ENCODE peak calls at places on chromosomes 5 and 9, in nine cellular contexts. R, E, W, H, O, G, F, Q and M are unnamed samples.

GRCh38 chr5:108900668-108901067 is 153.0 kb downstream of the FER start:
- DNase-seq in R (no peak), H (no peak), F (no peak), E (no peak), O (no peak), Q (no peak), G (no peak), W (peak; percentile 27), M (no peak)

GRCh38 chr5:72815580-72816296 is 723 bp upstream of the TNPO1 start:
- DNase-seq in G (no peak), E (no peak), Q (peak; percentile 55), H (no peak), F (no peak), O (no peak), R (no peak), W (peak; percentile 41), M (no peak)

GRCh38 chr5:6328173-6328572 is 50.2 kb downstream of the MED10 start:
- DNase-seq in G (peak; percentile 17), R (peak; percentile 33), W (peak; percentile 30), E (no peak), O (no peak), Q (peak; percentile 14), F (no peak), H (no peak), M (no peak)

GRCh38 chr9:4986291-4986690 is 1.2 kb downstream of the JAK2 start:
- DNase-seq in E (no peak), R (no peak), W (peak; percentile 18), H (no peak), Q (peak; percentile 46), O (no peak), F (no peak), G (peak; percentile 48), M (no peak)

GRCh38 chr9:27572566-27572917 is 739 bp downstream of the C9orf72 start:
- DNase-seq in O (peak; percentile 57), R (peak; percentile 66), H (peak; percentile 58), F (no peak), E (peak; percentile 43), W (peak; percentile 57), G (peak; percentile 72), Q (peak; percentile 32), M (no peak)

GRCh38 chr9:28960602-28961001 is 1387.3 kb upstream of the C9orf72 start:
- DNase-seq in R (no peak), E (no peak), F (no peak), O (no peak), W (no peak), Q (no peak), G (no peak), H (no peak), M (no peak)

GRCh38 chr9:133702798-133703570 is 35.2 kb downstream of the SARDH start:
- DNase-seq in R (no peak), Q (no peak), F (peak; percentile 79), G (no peak), O (no peak), H (no peak), W (no peak), E (no peak), M (no peak)

GRCh38 chr5:50302815-50303490 is 138.1 kb downstream of the EMB start:
- DNase-seq in H (no peak), W (peak; percentile 93), R (no peak), O (no peak), F (no peak), E (peak; percentile 15), G (no peak), Q (peak; percentile 68), M (no peak)

GRCh38 chr5:38069360-38069759 is 189.0 kb upstream of the EGFLAM start:
- DNase-seq in Q (no peak), H (no peak), W (peak; percentile 23), O (no peak), E (no peak), F (no peak), G (peak; percentile 82), R (no peak), M (no peak)

GRCh38 chr5:175847503-175847902 is 23.9 kb upstream of the CPLX2 start:
- DNase-seq in G (no peak), O (no peak), R (no peak), W (peak; percentile 6), Q (no peak), H (no peak), F (no peak), E (no peak), M (no peak)
- TF ChIP-seq CTCF in G (peak; percentile 16), O (no peak), R (no peak), W (peak; percentile 16), Q (peak; percentile 10), H (no peak), F (no peak), E (peak; percentile 58), M (no peak)

DNA sequence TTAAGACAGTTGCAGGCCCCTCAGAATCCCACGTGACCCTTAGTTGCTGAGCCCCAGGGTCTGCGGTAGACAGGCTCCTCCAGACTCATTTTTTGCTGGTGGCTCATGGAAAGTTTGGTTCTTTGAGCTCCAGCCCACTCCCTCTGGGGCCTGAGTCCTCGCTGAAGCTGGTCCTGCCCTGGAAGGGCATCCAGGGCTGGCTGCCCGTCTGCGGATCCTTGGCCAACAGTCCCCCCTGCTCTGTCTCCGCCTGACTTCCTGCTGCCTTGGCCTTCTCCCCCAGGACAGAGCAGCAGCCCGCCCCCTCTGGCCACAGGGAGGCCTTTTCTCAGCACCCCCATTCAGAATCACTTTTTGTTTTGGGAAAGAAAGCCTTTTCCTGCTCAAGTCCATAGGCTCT is 24.4 kb downstream of the SLC6A7 start:
- DNase-seq in Q (peak; percentile 83), R (peak; percentile 22), H (no peak), W (peak; percentile 31), O (no peak), F (no peak), E (peak; percentile 16), G (peak; percentile 63), M (no peak)
- TF ChIP-seq CTCF in Q (peak; percentile 60), R (no peak), H (no peak), W (peak; percentile 36), O (no peak), F (no peak), E (peak; percentile 65), G (peak; percentile 31), M (peak; percentile 38)

GRCh38 chr9:1726993-1727759 is 288.0 kb upstream of the SMARCA2 start:
- DNase-seq in R (no peak), F (no peak), G (no peak), Q (no peak), W (no peak), H (no peak), O (no peak), E (no peak), M (no peak)
- TF ChIP-seq CTCF in R (no peak), F (no peak), G (no peak), Q (no peak), W (no peak), H (peak; percentile 8), O (no peak), E (no peak), M (no peak)

GRCh38 chr5:80055491-80056170 is 20.5 kb downstream of the THBS4 start:
- DNase-seq in F (no peak), H (no peak), R (no peak), Q (no peak), W (no peak), G (no peak), O (no peak), E (no peak), M (no peak)
- TF ChIP-seq CTCF in F (no peak), H (no peak), R (no peak), Q (no peak), W (no peak), G (no peak), O (no peak), E (no peak), M (no peak)

DNA sequence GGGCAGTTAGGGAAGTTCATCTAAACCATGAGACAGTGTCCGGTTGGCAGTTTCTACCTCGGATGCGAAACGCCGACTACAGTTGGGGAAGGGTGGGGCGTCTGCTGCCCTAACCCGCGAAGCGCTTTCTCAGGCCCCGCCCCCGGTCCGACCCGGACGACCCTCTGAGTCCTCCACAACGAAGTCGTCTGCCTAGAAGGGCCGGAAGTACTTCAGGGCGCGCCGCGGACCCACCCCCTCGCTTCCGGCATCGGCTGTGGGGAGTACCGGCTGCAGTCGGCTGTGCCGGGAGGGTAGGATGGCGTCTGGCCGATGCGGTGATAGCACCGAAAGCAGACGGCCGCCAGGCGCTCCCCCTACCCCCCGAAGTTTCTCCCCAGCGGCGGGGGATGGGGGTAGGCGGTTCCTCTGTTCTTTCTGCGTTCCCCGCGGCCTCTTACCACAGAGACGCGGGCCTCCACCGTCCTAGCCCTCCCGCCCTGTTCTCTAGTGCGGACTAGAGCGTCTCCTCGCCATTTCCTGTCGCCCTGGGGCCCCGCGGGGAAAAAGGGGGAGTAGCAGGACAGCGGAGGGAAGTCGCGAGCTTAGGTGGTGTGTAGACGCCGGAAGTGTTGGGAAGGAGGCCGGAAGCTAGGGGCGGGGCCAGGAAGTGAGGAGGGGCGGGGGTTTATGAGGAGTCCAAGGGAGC is at the start of gene TRIM41:
- DNase-seq in Q (peak; percentile 98), E (peak; percentile 98), H (peak; percentile 95), G (peak; percentile 99), W (peak; percentile 99), F (peak; percentile 100), O (peak; percentile 97), R (peak; percentile 98), M (peak; percentile 97)
- TF ChIP-seq CTCF in Q (peak; percentile 22), E (peak; percentile 53), H (no peak), G (peak; percentile 29), W (peak; percentile 22), F (peak; percentile 39), O (no peak), R (no peak), M (no peak)

DNA sequence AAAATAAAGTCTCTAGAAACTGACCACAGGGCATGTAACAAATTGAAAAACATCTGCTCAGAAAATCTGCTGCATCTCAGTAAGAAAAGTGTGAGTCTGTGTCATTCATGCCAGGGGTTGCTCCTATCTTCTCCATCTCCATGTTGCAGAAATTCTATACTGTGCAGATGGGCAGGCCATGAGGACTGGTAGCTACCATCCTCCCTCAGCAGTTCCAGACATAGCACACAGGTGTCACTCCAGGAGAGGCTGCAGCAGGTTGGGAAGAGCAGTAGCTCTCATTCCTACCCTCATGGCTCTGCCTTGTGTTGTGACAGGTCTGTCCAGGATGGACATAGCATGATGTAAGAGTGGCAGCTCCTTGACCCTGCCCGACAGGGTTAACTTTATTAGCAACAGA is 173.4 kb downstream of the NDUFS4 start:
- DNase-seq in F (no peak), Q (no peak), H (no peak), G (no peak), W (no peak), E (no peak), R (no peak), O (no peak), M (no peak)
- TF ChIP-seq CTCF in F (no peak), Q (no peak), H (no peak), G (peak; percentile 1), W (no peak), E (no peak), R (no peak), O (no peak), M (no peak)